ENCODE peak calls at places on chromosomes 5 and 9, in five cellular contexts. M is ovary, C is B cell, Q is endothelial cell, G is fibroblast of mammary gland. A is an unnamed sample.

GRCh38 chr9:137138701-137139467 is at the start of gene GRIN1:
- DNase-seq in C (no peak), Q (peak; percentile 65), G (no peak), M (peak; percentile 76), A (peak; percentile 39)

GRCh38 chr5:67221487-67222242 is 25.1 kb upstream of the CD180 start:
- DNase-seq in M (no peak), C (peak; percentile 65), Q (no peak), G (no peak), A (no peak)

GRCh38 chr5:72465068-72465467 is 42.1 kb downstream of the ZNF366 start:
- DNase-seq in M (no peak), Q (no peak), C (no peak), G (no peak), A (no peak)

GRCh38 chr9:134593756-134594375 is 47.7 kb upstream of the COL5A1 start:
- DNase-seq in M (no peak), G (no peak), Q (no peak), C (no peak), A (no peak)

GRCh38 chr9:68552700-68553099 is 12.0 kb upstream of the TMEM252 start:
- DNase-seq in C (no peak), Q (no peak), G (peak; percentile 63), M (no peak), A (no peak)

GRCh38 chr5:84379749-84380148 is 4.9 kb downstream of the EDIL3 start:
- DNase-seq in M (no peak), C (no peak), Q (no peak), G (no peak), A (no peak)

GRCh38 chr5:143306040-143306439 is 97.4 kb downstream of the NR3C1 start:
- DNase-seq in C (no peak), M (no peak), G (no peak), Q (no peak), A (no peak)

GRCh38 chr5:159332800-159333563 is 2.7 kb upstream of the IL12B start:
- DNase-seq in G (no peak), Q (no peak), M (no peak), C (peak; percentile 81), A (no peak)

GRCh38 chr9:116190997-116191396 is 37.4 kb downstream of the PAPPA start:
- DNase-seq in C (no peak), M (no peak), G (peak; percentile 96), Q (no peak), A (no peak)

GRCh38 chr9:134304712-134305111 is 21.5 kb upstream of the RXRA start:
- DNase-seq in G (no peak), C (no peak), Q (no peak), M (peak; percentile 18), A (no peak)

GRCh38 chr5:180790020-180790419 is 12.6 kb downstream of the MGAT1 start:
- DNase-seq in C (peak; percentile 52), G (peak; percentile 23), M (no peak), Q (peak; percentile 60), A (no peak)

GRCh38 chr9:99103505-99103904 is 1.4 kb upstream of the TGFBR1 start:
- DNase-seq in M (no peak), C (no peak), G (no peak), Q (no peak), A (no peak)

GRCh38 chr9:135328485-135329417 is 150.8 kb upstream of the PPP1R26 start:
- DNase-seq in C (no peak), Q (no peak), M (no peak), G (no peak), A (no peak)

GRCh38 chr5:2165203-2165602 is 282.5 kb upstream of the IRX4 start:
- DNase-seq in G (no peak), C (no peak), M (no peak), Q (no peak), A (no peak)

GRCh38 chr9:16417749-16418148 is 452.7 kb downstream of the BNC2 start:
- DNase-seq in M (no peak), Q (no peak), C (no peak), G (peak; percentile 80), A (no peak)

GRCh38 chr9:70861797-70862196 is 259.6 kb downstream of the TRPM3 start:
- DNase-seq in G (no peak), Q (no peak), C (no peak), M (no peak), A (no peak)

GRCh38 chr9:117715411-117715989 is 11.3 kb downstream of the TLR4 start:
- DNase-seq in C (no peak), M (no peak), Q (no peak), G (peak; percentile 8), A (no peak)

GRCh38 chr5:138824924-138825863 is 49.9 kb downstream of the LRRTM2 start:
- DNase-seq in M (no peak), G (peak; percentile 44), C (no peak), Q (no peak), A (no peak)

GRCh38 chr5:80797428-80798024 is 142.7 kb upstream of the DHFR start:
- DNase-seq in Q (no peak), M (no peak), C (no peak), G (no peak), A (no peak)

GRCh38 chr5:666816-667498 is 26.2 kb downstream of the TPPP start:
- DNase-seq in C (peak; percentile 27), G (no peak), M (peak; percentile 25), Q (no peak), A (no peak)

GRCh38 chr9:136857606-136858412 is 5.7 kb downstream of the MAMDC4 start:
- DNase-seq in C (peak; percentile 32), Q (peak; percentile 8), G (no peak), M (peak; percentile 39), A (no peak)

GRCh38 chr9:71036501-71036900 is 84.9 kb downstream of the TRPM3 start:
- DNase-seq in C (no peak), M (no peak), Q (no peak), G (peak; percentile 45), A (no peak)

GRCh38 chr9:16211952-16212351 is 658.5 kb downstream of the BNC2 start:
- DNase-seq in G (no peak), M (no peak), Q (no peak), C (no peak), A (no peak)

GRCh38 chr5:170736966-170737365 is 46.6 kb upstream of the GABRP start:
- DNase-seq in M (no peak), C (no peak), G (no peak), Q (no peak), A (no peak)

GRCh38 chr5:60613826-60614225 is 86.1 kb downstream of the DEPDC1B start:
- DNase-seq in C (no peak), Q (no peak), G (no peak), M (no peak), A (no peak)

GRCh38 chr5:82225525-82226172 is 52.5 kb downstream of the RPS23 start:
- DNase-seq in C (peak; percentile 78), Q (peak; percentile 77), G (peak; percentile 63), M (peak; percentile 53), A (peak; percentile 39)

GRCh38 chr9:10009401-10009800 is 603.4 kb downstream of the PTPRD start:
- DNase-seq in G (no peak), Q (no peak), C (no peak), M (no peak), A (no peak)

GRCh38 chr9:95406114-95406513 is 88.6 kb upstream of the FANCC start:
- DNase-seq in G (peak; percentile 73), M (no peak), C (no peak), Q (no peak), A (no peak)

GRCh38 chr9:136059851-136060670 is 35.0 kb downstream of the NACC2 start:
- DNase-seq in C (no peak), G (peak; percentile 35), Q (no peak), M (no peak), A (no peak)

GRCh38 chr5:9207820-9208418 is 338.0 kb downstream of the SEMA5A start:
- DNase-seq in G (peak; percentile 76), M (no peak), C (no peak), Q (no peak), A (no peak)
- TF ChIP-seq CTCF in G (peak; percentile 49), M (peak; percentile 12), C (peak; percentile 40), Q (peak; percentile 49), A (no peak)

GRCh38 chr5:74394924-74395880 is 245.3 kb downstream of the ENC1 start:
- DNase-seq in G (no peak), Q (peak; percentile 25), M (no peak), C (no peak), A (no peak)
- TF ChIP-seq CTCF in G (no peak), Q (peak; percentile 13), M (no peak), C (no peak), A (no peak)

DNA sequence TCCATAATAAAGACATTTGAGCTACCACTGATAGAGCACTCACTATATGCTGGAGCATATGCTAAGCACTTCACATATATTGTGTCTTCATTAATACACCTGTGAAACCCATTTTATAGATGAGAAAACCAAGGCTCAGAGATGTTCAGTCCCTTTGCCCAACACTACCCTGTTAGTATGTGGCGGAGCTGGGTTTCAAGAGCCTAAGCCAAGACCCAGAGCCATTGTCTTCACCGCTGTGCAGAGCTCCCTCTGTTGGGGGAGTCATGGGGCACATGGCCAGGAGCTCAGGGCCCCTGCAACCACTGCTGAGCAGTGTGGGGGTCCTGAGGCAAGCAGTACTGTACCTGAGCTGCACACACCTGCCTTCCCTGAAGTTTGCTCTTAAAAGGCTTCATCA is 37.3 kb upstream of the SLC25A51 start:
- DNase-seq in Q (no peak), G (no peak), C (no peak), M (no peak), A (no peak)
- TF ChIP-seq CTCF in Q (no peak), G (no peak), C (no peak), M (no peak), A (no peak)

GRCh38 chr5:45772402-45772801 is 76.2 kb upstream of the HCN1 start:
- DNase-seq in Q (no peak), G (no peak), M (no peak), C (no peak), A (no peak)

GRCh38 chr5:45779874-45780671 is 83.9 kb upstream of the HCN1 start:
- DNase-seq in G (no peak), Q (no peak), C (no peak), M (no peak), A (no peak)

DNA sequence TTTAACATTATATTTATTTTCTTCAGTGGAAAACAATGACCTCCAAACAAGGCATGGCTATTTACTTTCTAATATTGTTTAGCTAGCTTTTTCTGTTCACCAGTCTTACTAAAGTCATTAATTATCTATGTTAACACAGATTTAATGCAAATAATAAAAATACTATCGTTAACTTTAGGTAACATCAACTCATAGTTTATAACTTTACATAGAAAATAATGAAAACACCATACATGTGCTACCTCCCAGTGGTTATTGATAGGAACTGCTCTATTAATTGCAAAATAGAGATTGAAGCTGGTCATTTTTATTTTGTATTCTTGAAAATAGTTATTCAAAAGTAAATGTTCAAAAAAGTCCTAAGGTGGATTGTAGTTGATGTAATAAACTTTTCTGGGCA is 78.3 kb upstream of the HCN1 start:
- DNase-seq in C (no peak), Q (no peak), M (no peak), G (no peak), A (no peak)
- TF ChIP-seq CTCF in C (no peak), Q (peak; percentile 75), M (no peak), G (peak; percentile 0), A (no peak)

DNA sequence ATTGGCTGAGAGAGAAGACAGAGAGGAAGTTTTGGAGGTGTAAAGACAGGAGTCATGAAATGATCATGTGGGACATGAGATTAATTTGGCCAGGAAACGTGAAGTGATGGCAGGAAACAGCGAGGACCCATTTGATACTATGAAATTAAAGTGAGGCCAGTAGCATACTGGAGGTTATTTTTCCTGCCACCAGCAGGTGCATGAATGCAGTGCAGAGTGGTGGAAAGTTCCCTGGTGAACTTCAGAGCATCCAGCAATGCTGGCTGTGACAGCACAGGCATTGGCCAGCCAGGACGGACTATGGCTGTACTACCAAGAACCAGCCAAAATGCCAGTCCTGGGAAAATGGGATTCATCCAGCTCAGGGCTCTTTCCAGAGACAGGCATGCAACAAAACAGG is 152.2 kb downstream of the SYK start:
- DNase-seq in Q (no peak), C (no peak), G (no peak), M (no peak), A (no peak)
- TF ChIP-seq CTCF in Q (no peak), C (no peak), G (no peak), M (no peak), A (no peak)